ENCODE peak calls at places on chromosomes 13 and 19, in seven cellular contexts. One of them, this sample, is unnamed.

GRCh38 chr19:2372076-2372612 is 12.1 kb downstream of the TMPRSS9 start:
- DNase-seq in activated T-cell treated with anti-CD3 and anti-CD28 coated beads for 1 hour: no peak
- DNase-seq in progenitor cell of endocrine pancreas: no peak
- DNase-seq in DMS153: no peak
- DNase-seq in mesenteric fat pad: no peak
- DNase-seq in stimulated activated CD4-positive, alpha-beta T cell treated with anti-CD3 and anti-CD28 coated beads, Interleukin-1b, Interleukin-23, amount 100 ng/mL, for 48 hours: no peak
- DNase-seq in CD8-positive, alpha-beta T cell: no peak
- DNase-seq in this sample: no peak

GRCh38 chr19:19372656-19373416 is 32.6 kb upstream of the GATAD2A start:
- DNase-seq in activated T-cell treated with anti-CD3 and anti-CD28 coated beads for 1 hour: no peak
- DNase-seq in progenitor cell of endocrine pancreas: no peak
- DNase-seq in DMS153: peak; percentile 71
- DNase-seq in mesenteric fat pad: no peak
- DNase-seq in stimulated activated CD4-positive, alpha-beta T cell treated with anti-CD3 and anti-CD28 coated beads, Interleukin-1b, Interleukin-23, amount 100 ng/mL, for 48 hours: peak; percentile 24
- DNase-seq in CD8-positive, alpha-beta T cell: no peak
- DNase-seq in this sample: no peak

GRCh38 chr13:51684076-51684475 is 99.8 kb downstream of the WDFY2 start:
- DNase-seq in activated T-cell treated with anti-CD3 and anti-CD28 coated beads for 1 hour: no peak
- DNase-seq in progenitor cell of endocrine pancreas: no peak
- DNase-seq in DMS153: no peak
- DNase-seq in mesenteric fat pad: no peak
- DNase-seq in stimulated activated CD4-positive, alpha-beta T cell treated with anti-CD3 and anti-CD28 coated beads, Interleukin-1b, Interleukin-23, amount 100 ng/mL, for 48 hours: no peak
- DNase-seq in CD8-positive, alpha-beta T cell: no peak
- DNase-seq in this sample: no peak

GRCh38 chr19:37303591-37304171 is 67.2 kb upstream of the ZNF527 start:
- DNase-seq in activated T-cell treated with anti-CD3 and anti-CD28 coated beads for 1 hour: no peak
- DNase-seq in progenitor cell of endocrine pancreas: no peak
- DNase-seq in DMS153: no peak
- DNase-seq in mesenteric fat pad: peak; percentile 84
- DNase-seq in stimulated activated CD4-positive, alpha-beta T cell treated with anti-CD3 and anti-CD28 coated beads, Interleukin-1b, Interleukin-23, amount 100 ng/mL, for 48 hours: no peak
- DNase-seq in CD8-positive, alpha-beta T cell: no peak
- DNase-seq in this sample: no peak

GRCh38 chr19:2478324-2478755 is 2.4 kb downstream of the GADD45B start:
- DNase-seq in activated T-cell treated with anti-CD3 and anti-CD28 coated beads for 1 hour: peak; percentile 36
- DNase-seq in progenitor cell of endocrine pancreas: no peak
- DNase-seq in DMS153: peak; percentile 76
- DNase-seq in mesenteric fat pad: no peak
- DNase-seq in stimulated activated CD4-positive, alpha-beta T cell treated with anti-CD3 and anti-CD28 coated beads, Interleukin-1b, Interleukin-23, amount 100 ng/mL, for 48 hours: peak; percentile 64
- DNase-seq in CD8-positive, alpha-beta T cell: peak; percentile 20
- DNase-seq in this sample: no peak

GRCh38 chr13:52067237-52067636 is 42.7 kb downstream of the UTP14C start:
- DNase-seq in activated T-cell treated with anti-CD3 and anti-CD28 coated beads for 1 hour: no peak
- DNase-seq in progenitor cell of endocrine pancreas: no peak
- DNase-seq in DMS153: no peak
- DNase-seq in mesenteric fat pad: no peak
- DNase-seq in stimulated activated CD4-positive, alpha-beta T cell treated with anti-CD3 and anti-CD28 coated beads, Interleukin-1b, Interleukin-23, amount 100 ng/mL, for 48 hours: no peak
- DNase-seq in CD8-positive, alpha-beta T cell: no peak
- DNase-seq in this sample: no peak

GRCh38 chr19:13099073-13099999 is 3.3 kb downstream of the LYL1 start:
- DNase-seq in activated T-cell treated with anti-CD3 and anti-CD28 coated beads for 1 hour: peak; percentile 67
- DNase-seq in progenitor cell of endocrine pancreas: no peak
- DNase-seq in DMS153: peak; percentile 74
- DNase-seq in mesenteric fat pad: no peak
- DNase-seq in stimulated activated CD4-positive, alpha-beta T cell treated with anti-CD3 and anti-CD28 coated beads, Interleukin-1b, Interleukin-23, amount 100 ng/mL, for 48 hours: peak; percentile 82
- DNase-seq in CD8-positive, alpha-beta T cell: peak; percentile 61
- DNase-seq in this sample: no peak

GRCh38 chr13:113077953-113078894 is 27.4 kb upstream of the F7 start:
- DNase-seq in activated T-cell treated with anti-CD3 and anti-CD28 coated beads for 1 hour: no peak
- DNase-seq in progenitor cell of endocrine pancreas: no peak
- DNase-seq in DMS153: no peak
- DNase-seq in mesenteric fat pad: no peak
- DNase-seq in stimulated activated CD4-positive, alpha-beta T cell treated with anti-CD3 and anti-CD28 coated beads, Interleukin-1b, Interleukin-23, amount 100 ng/mL, for 48 hours: no peak
- DNase-seq in CD8-positive, alpha-beta T cell: no peak
- DNase-seq in this sample: peak; percentile 49

GRCh38 chr19:19053508-19054314 is 10.1 kb upstream of the SLC25A42 start:
- DNase-seq in activated T-cell treated with anti-CD3 and anti-CD28 coated beads for 1 hour: peak; percentile 65
- DNase-seq in progenitor cell of endocrine pancreas: peak; percentile 60
- DNase-seq in DMS153: no peak
- DNase-seq in mesenteric fat pad: no peak
- DNase-seq in stimulated activated CD4-positive, alpha-beta T cell treated with anti-CD3 and anti-CD28 coated beads, Interleukin-1b, Interleukin-23, amount 100 ng/mL, for 48 hours: peak; percentile 38
- DNase-seq in CD8-positive, alpha-beta T cell: peak; percentile 37
- DNase-seq in this sample: no peak

GRCh38 chr13:100128373-100128772 is 39.5 kb downstream of the PCCA start:
- DNase-seq in activated T-cell treated with anti-CD3 and anti-CD28 coated beads for 1 hour: peak; percentile 2
- DNase-seq in progenitor cell of endocrine pancreas: no peak
- DNase-seq in DMS153: no peak
- DNase-seq in mesenteric fat pad: no peak
- DNase-seq in stimulated activated CD4-positive, alpha-beta T cell treated with anti-CD3 and anti-CD28 coated beads, Interleukin-1b, Interleukin-23, amount 100 ng/mL, for 48 hours: peak; percentile 8
- DNase-seq in CD8-positive, alpha-beta T cell: no peak
- DNase-seq in this sample: no peak

GRCh38 chr19:53906211-53907192 is 2.6 kb upstream of the CACNG7 start:
- DNase-seq in activated T-cell treated with anti-CD3 and anti-CD28 coated beads for 1 hour: peak; percentile 61
- DNase-seq in progenitor cell of endocrine pancreas: peak; percentile 43
- DNase-seq in DMS153: no peak
- DNase-seq in mesenteric fat pad: no peak
- DNase-seq in stimulated activated CD4-positive, alpha-beta T cell treated with anti-CD3 and anti-CD28 coated beads, Interleukin-1b, Interleukin-23, amount 100 ng/mL, for 48 hours: peak; percentile 57
- DNase-seq in CD8-positive, alpha-beta T cell: peak; percentile 52
- DNase-seq in this sample: peak; percentile 54

GRCh38 chr19:48873476-48874308 is 1.5 kb downstream of the PPP1R15A start:
- DNase-seq in activated T-cell treated with anti-CD3 and anti-CD28 coated beads for 1 hour: no peak
- DNase-seq in progenitor cell of endocrine pancreas: no peak
- DNase-seq in DMS153: no peak
- DNase-seq in mesenteric fat pad: no peak
- DNase-seq in stimulated activated CD4-positive, alpha-beta T cell treated with anti-CD3 and anti-CD28 coated beads, Interleukin-1b, Interleukin-23, amount 100 ng/mL, for 48 hours: no peak
- DNase-seq in CD8-positive, alpha-beta T cell: no peak
- DNase-seq in this sample: no peak

GRCh38 chr19:27972291-27973040 is 1240.5 kb downstream of the UQCRFS1 start:
- DNase-seq in activated T-cell treated with anti-CD3 and anti-CD28 coated beads for 1 hour: no peak
- DNase-seq in progenitor cell of endocrine pancreas: no peak
- DNase-seq in DMS153: peak; percentile 52
- DNase-seq in mesenteric fat pad: no peak
- DNase-seq in stimulated activated CD4-positive, alpha-beta T cell treated with anti-CD3 and anti-CD28 coated beads, Interleukin-1b, Interleukin-23, amount 100 ng/mL, for 48 hours: no peak
- DNase-seq in CD8-positive, alpha-beta T cell: no peak
- DNase-seq in this sample: no peak

GRCh38 chr13:113840541-113841354 is 23.1 kb downstream of the GAS6 start:
- DNase-seq in activated T-cell treated with anti-CD3 and anti-CD28 coated beads for 1 hour: no peak
- DNase-seq in progenitor cell of endocrine pancreas: no peak
- DNase-seq in DMS153: no peak
- DNase-seq in mesenteric fat pad: no peak
- DNase-seq in stimulated activated CD4-positive, alpha-beta T cell treated with anti-CD3 and anti-CD28 coated beads, Interleukin-1b, Interleukin-23, amount 100 ng/mL, for 48 hours: no peak
- DNase-seq in CD8-positive, alpha-beta T cell: no peak
- DNase-seq in this sample: no peak

GRCh38 chr19:2798733-2799132 is 13.4 kb downstream of the THOP1 start:
- DNase-seq in activated T-cell treated with anti-CD3 and anti-CD28 coated beads for 1 hour: no peak
- DNase-seq in progenitor cell of endocrine pancreas: no peak
- DNase-seq in DMS153: no peak
- DNase-seq in mesenteric fat pad: no peak
- DNase-seq in stimulated activated CD4-positive, alpha-beta T cell treated with anti-CD3 and anti-CD28 coated beads, Interleukin-1b, Interleukin-23, amount 100 ng/mL, for 48 hours: no peak
- DNase-seq in CD8-positive, alpha-beta T cell: no peak
- DNase-seq in this sample: no peak

GRCh38 chr19:47790398-47790814 is 11.9 kb downstream of the SELENOW start:
- DNase-seq in activated T-cell treated with anti-CD3 and anti-CD28 coated beads for 1 hour: peak; percentile 93
- DNase-seq in progenitor cell of endocrine pancreas: peak; percentile 87
- DNase-seq in DMS153: peak; percentile 9
- DNase-seq in mesenteric fat pad: peak; percentile 93
- DNase-seq in stimulated activated CD4-positive, alpha-beta T cell treated with anti-CD3 and anti-CD28 coated beads, Interleukin-1b, Interleukin-23, amount 100 ng/mL, for 48 hours: peak; percentile 85
- DNase-seq in CD8-positive, alpha-beta T cell: peak; percentile 63
- DNase-seq in this sample: peak; percentile 87

GRCh38 chr13:106063591-106064308 is 471.7 kb downstream of the EFNB2 start:
- DNase-seq in activated T-cell treated with anti-CD3 and anti-CD28 coated beads for 1 hour: no peak
- DNase-seq in progenitor cell of endocrine pancreas: no peak
- DNase-seq in DMS153: no peak
- DNase-seq in mesenteric fat pad: no peak
- DNase-seq in stimulated activated CD4-positive, alpha-beta T cell treated with anti-CD3 and anti-CD28 coated beads, Interleukin-1b, Interleukin-23, amount 100 ng/mL, for 48 hours: no peak
- DNase-seq in CD8-positive, alpha-beta T cell: no peak
- DNase-seq in this sample: no peak

GRCh38 chr19:1446713-1447564 is 3.0 kb upstream of the APC2 start:
- DNase-seq in activated T-cell treated with anti-CD3 and anti-CD28 coated beads for 1 hour: no peak
- DNase-seq in progenitor cell of endocrine pancreas: no peak
- DNase-seq in DMS153: no peak
- DNase-seq in mesenteric fat pad: no peak
- DNase-seq in stimulated activated CD4-positive, alpha-beta T cell treated with anti-CD3 and anti-CD28 coated beads, Interleukin-1b, Interleukin-23, amount 100 ng/mL, for 48 hours: no peak
- DNase-seq in CD8-positive, alpha-beta T cell: no peak
- DNase-seq in this sample: no peak

GRCh38 chr13:24008679-24009078 is 111.4 kb upstream of the C1QTNF9B start:
- DNase-seq in activated T-cell treated with anti-CD3 and anti-CD28 coated beads for 1 hour: no peak
- DNase-seq in progenitor cell of endocrine pancreas: no peak
- DNase-seq in DMS153: no peak
- DNase-seq in mesenteric fat pad: no peak
- DNase-seq in stimulated activated CD4-positive, alpha-beta T cell treated with anti-CD3 and anti-CD28 coated beads, Interleukin-1b, Interleukin-23, amount 100 ng/mL, for 48 hours: no peak
- DNase-seq in CD8-positive, alpha-beta T cell: no peak
- DNase-seq in this sample: no peak

GRCh38 chr19:35279374-35279773 is 3.0 kb upstream of the HAMP start:
- DNase-seq in activated T-cell treated with anti-CD3 and anti-CD28 coated beads for 1 hour: no peak
- DNase-seq in progenitor cell of endocrine pancreas: no peak
- DNase-seq in DMS153: no peak
- DNase-seq in mesenteric fat pad: no peak
- DNase-seq in stimulated activated CD4-positive, alpha-beta T cell treated with anti-CD3 and anti-CD28 coated beads, Interleukin-1b, Interleukin-23, amount 100 ng/mL, for 48 hours: no peak
- DNase-seq in CD8-positive, alpha-beta T cell: no peak
- DNase-seq in this sample: no peak

GRCh38 chr19:42846597-42846996 is 32.9 kb downstream of the PSG1 start:
- DNase-seq in activated T-cell treated with anti-CD3 and anti-CD28 coated beads for 1 hour: no peak
- DNase-seq in progenitor cell of endocrine pancreas: no peak
- DNase-seq in DMS153: no peak
- DNase-seq in mesenteric fat pad: no peak
- DNase-seq in stimulated activated CD4-positive, alpha-beta T cell treated with anti-CD3 and anti-CD28 coated beads, Interleukin-1b, Interleukin-23, amount 100 ng/mL, for 48 hours: no peak
- DNase-seq in CD8-positive, alpha-beta T cell: no peak
- DNase-seq in this sample: no peak

GRCh38 chr13:112241288-112241687 is 134.9 kb upstream of the SPACA7 start:
- DNase-seq in activated T-cell treated with anti-CD3 and anti-CD28 coated beads for 1 hour: no peak
- DNase-seq in progenitor cell of endocrine pancreas: no peak
- DNase-seq in DMS153: peak; percentile 1
- DNase-seq in mesenteric fat pad: peak; percentile 62
- DNase-seq in stimulated activated CD4-positive, alpha-beta T cell treated with anti-CD3 and anti-CD28 coated beads, Interleukin-1b, Interleukin-23, amount 100 ng/mL, for 48 hours: no peak
- DNase-seq in CD8-positive, alpha-beta T cell: no peak
- DNase-seq in this sample: no peak

GRCh38 chr19:45446944-45447343 is 20.9 kb upstream of the FOSB start:
- DNase-seq in activated T-cell treated with anti-CD3 and anti-CD28 coated beads for 1 hour: no peak
- DNase-seq in progenitor cell of endocrine pancreas: no peak
- DNase-seq in DMS153: no peak
- DNase-seq in mesenteric fat pad: no peak
- DNase-seq in stimulated activated CD4-positive, alpha-beta T cell treated with anti-CD3 and anti-CD28 coated beads, Interleukin-1b, Interleukin-23, amount 100 ng/mL, for 48 hours: no peak
- DNase-seq in CD8-positive, alpha-beta T cell: no peak
- DNase-seq in this sample: peak; percentile 96

GRCh38 chr13:28049880-28050871 is 50.2 kb downstream of the FLT3 start:
- DNase-seq in activated T-cell treated with anti-CD3 and anti-CD28 coated beads for 1 hour: no peak
- DNase-seq in progenitor cell of endocrine pancreas: no peak
- DNase-seq in DMS153: no peak
- DNase-seq in mesenteric fat pad: no peak
- DNase-seq in stimulated activated CD4-positive, alpha-beta T cell treated with anti-CD3 and anti-CD28 coated beads, Interleukin-1b, Interleukin-23, amount 100 ng/mL, for 48 hours: no peak
- DNase-seq in CD8-positive, alpha-beta T cell: no peak
- DNase-seq in this sample: no peak

GRCh38 chr13:59948686-59949085 is 215.0 kb downstream of the DIAPH3 start:
- DNase-seq in activated T-cell treated with anti-CD3 and anti-CD28 coated beads for 1 hour: no peak
- DNase-seq in progenitor cell of endocrine pancreas: no peak
- DNase-seq in DMS153: no peak
- DNase-seq in mesenteric fat pad: no peak
- DNase-seq in stimulated activated CD4-positive, alpha-beta T cell treated with anti-CD3 and anti-CD28 coated beads, Interleukin-1b, Interleukin-23, amount 100 ng/mL, for 48 hours: no peak
- DNase-seq in CD8-positive, alpha-beta T cell: no peak
- DNase-seq in this sample: no peak

GRCh38 chr19:1171755-1172352 is 2.2 kb downstream of the SBNO2 start:
- DNase-seq in activated T-cell treated with anti-CD3 and anti-CD28 coated beads for 1 hour: no peak
- DNase-seq in progenitor cell of endocrine pancreas: no peak
- DNase-seq in DMS153: no peak
- DNase-seq in mesenteric fat pad: no peak
- DNase-seq in stimulated activated CD4-positive, alpha-beta T cell treated with anti-CD3 and anti-CD28 coated beads, Interleukin-1b, Interleukin-23, amount 100 ng/mL, for 48 hours: no peak
- DNase-seq in CD8-positive, alpha-beta T cell: no peak
- DNase-seq in this sample: peak; percentile 59

GRCh38 chr19:39428309-39429112 is 7.2 kb downstream of the RPS16 start:
- DNase-seq in activated T-cell treated with anti-CD3 and anti-CD28 coated beads for 1 hour: no peak
- DNase-seq in progenitor cell of endocrine pancreas: no peak
- DNase-seq in DMS153: no peak
- DNase-seq in mesenteric fat pad: no peak
- DNase-seq in stimulated activated CD4-positive, alpha-beta T cell treated with anti-CD3 and anti-CD28 coated beads, Interleukin-1b, Interleukin-23, amount 100 ng/mL, for 48 hours: no peak
- DNase-seq in CD8-positive, alpha-beta T cell: no peak
- DNase-seq in this sample: no peak

GRCh38 chr19:16828990-16829821 is at the start of gene SIN3B:
- DNase-seq in activated T-cell treated with anti-CD3 and anti-CD28 coated beads for 1 hour: peak; percentile 87
- DNase-seq in progenitor cell of endocrine pancreas: peak; percentile 83
- DNase-seq in DMS153: peak; percentile 79
- DNase-seq in mesenteric fat pad: peak; percentile 96
- DNase-seq in stimulated activated CD4-positive, alpha-beta T cell treated with anti-CD3 and anti-CD28 coated beads, Interleukin-1b, Interleukin-23, amount 100 ng/mL, for 48 hours: peak; percentile 88
- DNase-seq in CD8-positive, alpha-beta T cell: peak; percentile 79
- DNase-seq in this sample: no peak

GRCh38 chr19:9971341-9971897 is 35.1 kb upstream of the OLFM2 start:
- DNase-seq in activated T-cell treated with anti-CD3 and anti-CD28 coated beads for 1 hour: no peak
- DNase-seq in progenitor cell of endocrine pancreas: no peak
- DNase-seq in DMS153: no peak
- DNase-seq in mesenteric fat pad: no peak
- DNase-seq in stimulated activated CD4-positive, alpha-beta T cell treated with anti-CD3 and anti-CD28 coated beads, Interleukin-1b, Interleukin-23, amount 100 ng/mL, for 48 hours: no peak
- DNase-seq in CD8-positive, alpha-beta T cell: no peak
- DNase-seq in this sample: no peak

GRCh38 chr19:2639999-2640398 is 62.5 kb downstream of the GNG7 start:
- DNase-seq in activated T-cell treated with anti-CD3 and anti-CD28 coated beads for 1 hour: no peak
- DNase-seq in progenitor cell of endocrine pancreas: no peak
- DNase-seq in DMS153: no peak
- DNase-seq in mesenteric fat pad: no peak
- DNase-seq in stimulated activated CD4-positive, alpha-beta T cell treated with anti-CD3 and anti-CD28 coated beads, Interleukin-1b, Interleukin-23, amount 100 ng/mL, for 48 hours: no peak
- DNase-seq in CD8-positive, alpha-beta T cell: no peak
- DNase-seq in this sample: no peak

GRCh38 chr13:30376426-30377311 is 45.6 kb upstream of the UBE2L5 start:
- DNase-seq in activated T-cell treated with anti-CD3 and anti-CD28 coated beads for 1 hour: peak; percentile 51
- DNase-seq in progenitor cell of endocrine pancreas: no peak
- DNase-seq in DMS153: peak; percentile 29
- DNase-seq in mesenteric fat pad: peak; percentile 47
- DNase-seq in stimulated activated CD4-positive, alpha-beta T cell treated with anti-CD3 and anti-CD28 coated beads, Interleukin-1b, Interleukin-23, amount 100 ng/mL, for 48 hours: peak; percentile 72
- DNase-seq in CD8-positive, alpha-beta T cell: peak; percentile 44
- DNase-seq in this sample: no peak

GRCh38 chr19:40322271-40322610 is 26.0 kb downstream of the C19orf47 start:
- DNase-seq in activated T-cell treated with anti-CD3 and anti-CD28 coated beads for 1 hour: no peak
- DNase-seq in progenitor cell of endocrine pancreas: no peak
- DNase-seq in DMS153: no peak
- DNase-seq in mesenteric fat pad: no peak
- DNase-seq in stimulated activated CD4-positive, alpha-beta T cell treated with anti-CD3 and anti-CD28 coated beads, Interleukin-1b, Interleukin-23, amount 100 ng/mL, for 48 hours: no peak
- DNase-seq in CD8-positive, alpha-beta T cell: no peak
- DNase-seq in this sample: no peak

GRCh38 chr13:95067303-95067702 is 233.9 kb downstream of the ABCC4 start:
- DNase-seq in activated T-cell treated with anti-CD3 and anti-CD28 coated beads for 1 hour: no peak
- DNase-seq in progenitor cell of endocrine pancreas: no peak
- DNase-seq in DMS153: no peak
- DNase-seq in mesenteric fat pad: no peak
- DNase-seq in stimulated activated CD4-positive, alpha-beta T cell treated with anti-CD3 and anti-CD28 coated beads, Interleukin-1b, Interleukin-23, amount 100 ng/mL, for 48 hours: no peak
- DNase-seq in CD8-positive, alpha-beta T cell: no peak
- DNase-seq in this sample: no peak

GRCh38 chr19:33731886-33732285 is 64.8 kb upstream of the KCTD15 start:
- DNase-seq in activated T-cell treated with anti-CD3 and anti-CD28 coated beads for 1 hour: no peak
- DNase-seq in progenitor cell of endocrine pancreas: no peak
- DNase-seq in DMS153: no peak
- DNase-seq in mesenteric fat pad: no peak
- DNase-seq in stimulated activated CD4-positive, alpha-beta T cell treated with anti-CD3 and anti-CD28 coated beads, Interleukin-1b, Interleukin-23, amount 100 ng/mL, for 48 hours: no peak
- DNase-seq in CD8-positive, alpha-beta T cell: no peak
- DNase-seq in this sample: no peak

GRCh38 chr19:19034204-19034624 is 811 bp downstream of the ARMC6 start:
- DNase-seq in activated T-cell treated with anti-CD3 and anti-CD28 coated beads for 1 hour: peak; percentile 38
- DNase-seq in progenitor cell of endocrine pancreas: no peak
- DNase-seq in DMS153: peak; percentile 32
- DNase-seq in mesenteric fat pad: no peak
- DNase-seq in stimulated activated CD4-positive, alpha-beta T cell treated with anti-CD3 and anti-CD28 coated beads, Interleukin-1b, Interleukin-23, amount 100 ng/mL, for 48 hours: peak; percentile 83
- DNase-seq in CD8-positive, alpha-beta T cell: peak; percentile 36
- DNase-seq in this sample: no peak